ENCODE peak calls at places on chromosomes 13 and 19, in six cellular contexts. One of them, this sample, is unnamed.

GRCh38 chr19:40533508-40533907 is 43.2 kb upstream of the SHKBP1 start:
- DNase-seq in progenitor cell of endocrine pancreas: no peak
- DNase-seq in left colon: no peak
- DNase-seq in NAMALWA: no peak
- DNase-seq in AML-193: no peak
- DNase-seq in fibroblast of the aortic adventitia: no peak
- DNase-seq in this sample: no peak

GRCh38 chr13:41034862-41035261 is 15.7 kb upstream of the ELF1 start:
- DNase-seq in NAMALWA: no peak
- DNase-seq in fibroblast of the aortic adventitia: no peak
- DNase-seq in progenitor cell of endocrine pancreas: no peak
- DNase-seq in left colon: no peak
- DNase-seq in AML-193: peak; percentile 18
- DNase-seq in this sample: no peak

GRCh38 chr13:47337781-47338507 is 441.1 kb upstream of the HTR2A start:
- DNase-seq in left colon: no peak
- DNase-seq in progenitor cell of endocrine pancreas: no peak
- DNase-seq in AML-193: no peak
- DNase-seq in fibroblast of the aortic adventitia: peak; percentile 79
- DNase-seq in NAMALWA: no peak
- DNase-seq in this sample: no peak

GRCh38 chr19:50657672-50658437 is 8.6 kb downstream of the C19orf81 start:
- DNase-seq in fibroblast of the aortic adventitia: peak; percentile 94
- DNase-seq in left colon: peak; percentile 70
- DNase-seq in progenitor cell of endocrine pancreas: peak; percentile 85
- DNase-seq in NAMALWA: peak; percentile 97
- DNase-seq in AML-193: peak; percentile 93
- DNase-seq in this sample: peak; percentile 55

GRCh38 chr19:5138606-5139594 is 170.0 kb downstream of the KDM4B start:
- DNase-seq in NAMALWA: peak; percentile 83
- DNase-seq in fibroblast of the aortic adventitia: no peak
- DNase-seq in AML-193: peak; percentile 86
- DNase-seq in progenitor cell of endocrine pancreas: no peak
- DNase-seq in left colon: peak; percentile 71
- DNase-seq in this sample: peak; percentile 54

GRCh38 chr13:65460136-65460535 is 1770.0 kb downstream of the PCDH9 start:
- DNase-seq in left colon: no peak
- DNase-seq in NAMALWA: no peak
- DNase-seq in progenitor cell of endocrine pancreas: no peak
- DNase-seq in fibroblast of the aortic adventitia: no peak
- DNase-seq in AML-193: no peak
- DNase-seq in this sample: no peak

GRCh38 chr19:18682807-18683108 is 722 bp upstream of the CRTC1 start:
- DNase-seq in left colon: no peak
- DNase-seq in NAMALWA: no peak
- DNase-seq in AML-193: no peak
- DNase-seq in progenitor cell of endocrine pancreas: no peak
- DNase-seq in fibroblast of the aortic adventitia: no peak
- DNase-seq in this sample: no peak

GRCh38 chr19:48393196-48393558 is 291 bp upstream of the GRIN2D start:
- DNase-seq in fibroblast of the aortic adventitia: no peak
- DNase-seq in left colon: no peak
- DNase-seq in AML-193: no peak
- DNase-seq in NAMALWA: no peak
- DNase-seq in progenitor cell of endocrine pancreas: no peak
- DNase-seq in this sample: no peak

GRCh38 chr13:22193070-22193469 is 522.2 kb downstream of the FGF9 start:
- DNase-seq in left colon: no peak
- DNase-seq in NAMALWA: no peak
- DNase-seq in AML-193: no peak
- DNase-seq in fibroblast of the aortic adventitia: no peak
- DNase-seq in progenitor cell of endocrine pancreas: no peak
- DNase-seq in this sample: no peak

This sample was measured in colonic mucosa.